ENCODE peak calls at places on chromosomes 12 and 14, in four cellular contexts. A is fibroblast of lung, P is brain microvascular endothelial cell, I is IMR-90. F is an unnamed sample.

GRCh38 chr12:47905313-47905730 is 528 bp upstream of the VDR start:
- DNase-seq in A (no peak), P (no peak), I (no peak), F (peak)

GRCh38 chr14:29528889-29529288 is 398.8 kb downstream of the PRKD1 start:
- DNase-seq in A (no peak), P (no peak), I (no peak), F (no peak)

GRCh38 chr14:72941286-72941985 is 15.2 kb downstream of the DCAF4 start:
- DNase-seq in A (no peak), P (no peak), I (no peak), F (no peak)

GRCh38 chr12:19018302-19018980 is 111.1 kb upstream of the PLEKHA5 start:
- DNase-seq in A (peak), P (peak), I (peak), F (peak)

GRCh38 chr12:12725956-12726542 is 8.9 kb downstream of the CDKN1B start:
- DNase-seq in A (no peak), P (no peak), I (no peak), F (no peak)

GRCh38 chr14:75831971-75832370 is 149.8 kb downstream of the TGFB3 start:
- DNase-seq in A (peak), P (peak), I (peak), F (peak)

GRCh38 chr14:65333926-65334687 is 78.4 kb upstream of the FUT8 start:
- DNase-seq in A (peak), P (peak), I (peak), F (no peak)

GRCh38 chr14:106657460-106657859 is 1131.1 kb downstream of the TMEM121 start:
- DNase-seq in A (no peak), P (no peak), I (no peak), F (no peak)

GRCh38 chr12:74111688-74112360 is 425.8 kb upstream of the ATXN7L3B start:
- DNase-seq in A (no peak), P (peak), I (no peak), F (no peak)

GRCh38 chr12:113072136-113072535 is 15.6 kb downstream of the DTX1 start:
- DNase-seq in A (no peak), P (no peak), I (no peak), F (no peak)

GRCh38 chr14:21039585-21040369 is 2.4 kb upstream of the RNASE7 start:
- DNase-seq in A (peak), P (peak), I (peak), F (peak)

GRCh38 chr14:35932659-35933159 is 106.6 kb downstream of the BRMS1L start:
- DNase-seq in A (no peak), P (no peak), I (no peak), F (no peak)

GRCh38 chr12:122793685-122794106 is 19.3 kb downstream of the CCDC62 start:
- DNase-seq in A (peak), P (peak), I (peak), F (peak)

GRCh38 chr12:88897723-88898122 is 317.5 kb upstream of the KITLG start:
- DNase-seq in A (peak), P (peak), I (peak), F (no peak)

GRCh38 chr14:28599191-28599590 is 167.4 kb upstream of the FOXG1 start:
- DNase-seq in A (no peak), P (no peak), I (no peak), F (no peak)

GRCh38 chr12:78431931-78432330 is 432.6 kb upstream of the SYT1 start:
- DNase-seq in A (peak), P (peak), I (peak), F (no peak)

GRCh38 chr12:103013741-103014140 is 56.3 kb downstream of the ASCL1 start:
- DNase-seq in A (no peak), P (no peak), I (no peak), F (no peak)

GRCh38 chr12:93578221-93578620 is 5.7 kb downstream of the SOCS2 start:
- DNase-seq in A (no peak), P (no peak), I (no peak), F (no peak)

GRCh38 chr12:51934080-51934479 is 17.4 kb upstream of the ACVR1B start:
- DNase-seq in A (no peak), P (no peak), I (no peak), F (no peak)

GRCh38 chr12:122318607-122319311 is 52.5 kb upstream of the VPS33A start:
- DNase-seq in A (peak), P (peak), I (peak), F (no peak)

GRCh38 chr14:67446371-67447032 is 34.5 kb upstream of the PLEK2 start:
- DNase-seq in A (no peak), P (no peak), I (no peak), F (no peak)

GRCh38 chr12:9066755-9067433 is 48.8 kb downstream of the A2M start:
- DNase-seq in A (no peak), P (no peak), I (no peak), F (peak)

GRCh38 chr12:53006810-53007742 is 820 bp downstream of the EIF4B start:
- DNase-seq in A (peak), P (peak), I (peak), F (peak)

GRCh38 chr12:16361142-16361783 is 13.8 kb downstream of the MGST1 start:
- DNase-seq in A (no peak), P (no peak), I (no peak), F (no peak)

GRCh38 chr12:131209082-131210070 is 255.7 kb downstream of the ADGRD1 start:
- DNase-seq in A (no peak), P (no peak), I (no peak), F (no peak)

GRCh38 chr14:76641541-76641940 is 119.7 kb upstream of the VASH1 start:
- DNase-seq in A (no peak), P (no peak), I (no peak), F (no peak)

GRCh38 chr12:65962921-65963883 is 138.9 kb downstream of the HMGA2 start:
- DNase-seq in A (no peak), P (no peak), I (no peak), F (no peak)

GRCh38 chr12:71160585-71160984 is 2.8 kb upstream of the TSPAN8 start:
- DNase-seq in A (no peak), P (no peak), I (no peak), F (peak)

GRCh38 chr12:125794401-125794800 is 729.2 kb downstream of the AACS start:
- DNase-seq in A (no peak), P (peak), I (no peak), F (peak)

GRCh38 chr14:20455355-20456300 is 602 bp downstream of the APEX1 start:
- DNase-seq in A (peak), P (peak), I (peak), F (peak)

GRCh38 chr12:81530352-81530751 is 228.8 kb downstream of the PPFIA2 start:
- DNase-seq in A (no peak), P (no peak), I (no peak), F (no peak)

GRCh38 chr12:79685068-79685467 is 5.7 kb downstream of the PAWR start:
- DNase-seq in A (peak), P (no peak), I (peak), F (peak)

GRCh38 chr12:65608319-65608916 is 215.9 kb upstream of the HMGA2 start:
- DNase-seq in A (no peak), P (peak), I (peak), F (peak)

GRCh38 chr12:41289461-41289860 is 101.3 kb downstream of the PDZRN4 start:
- DNase-seq in A (no peak), P (no peak), I (no peak), F (no peak)

GRCh38 chr12:77204055-77204454 is 138.7 kb upstream of the E2F7 start:
- DNase-seq in A (peak), P (peak), I (peak), F (no peak)

GRCh38 chr12:9064815-9065606 is 50.7 kb downstream of the A2M start:
- DNase-seq in A (peak), P (peak), I (no peak), F (peak)

GRCh38 chr12:87227157-87227556 is 802.0 kb downstream of the C12orf50 start:
- DNase-seq in A (peak), P (no peak), I (peak), F (no peak)

GRCh38 chr14:69887740-69888657 is 8.8 kb downstream of the SMOC1 start:
- DNase-seq in A (peak), P (peak), I (peak), F (no peak)

GRCh38 chr12:12265571-12266388 is 1.1 kb downstream of the LRP6 start:
- DNase-seq in A (peak), P (peak), I (peak), F (peak)

GRCh38 chr14:59629384-59630158 is 53.0 kb upstream of the CCDC175 start:
- DNase-seq in A (no peak), P (no peak), I (no peak), F (no peak)

GRCh38 chr14:59634617-59635016 is 58.0 kb upstream of the CCDC175 start:
- DNase-seq in A (no peak), P (no peak), I (no peak), F (no peak)

GRCh38 chr14:59631237-59631636 is 54.6 kb upstream of the CCDC175 start:
- DNase-seq in A (peak), P (no peak), I (no peak), F (peak)

GRCh38 chr14:59630281-59630963 is 53.8 kb upstream of the CCDC175 start:
- DNase-seq in A (no peak), P (no peak), I (no peak), F (peak)

DNA sequence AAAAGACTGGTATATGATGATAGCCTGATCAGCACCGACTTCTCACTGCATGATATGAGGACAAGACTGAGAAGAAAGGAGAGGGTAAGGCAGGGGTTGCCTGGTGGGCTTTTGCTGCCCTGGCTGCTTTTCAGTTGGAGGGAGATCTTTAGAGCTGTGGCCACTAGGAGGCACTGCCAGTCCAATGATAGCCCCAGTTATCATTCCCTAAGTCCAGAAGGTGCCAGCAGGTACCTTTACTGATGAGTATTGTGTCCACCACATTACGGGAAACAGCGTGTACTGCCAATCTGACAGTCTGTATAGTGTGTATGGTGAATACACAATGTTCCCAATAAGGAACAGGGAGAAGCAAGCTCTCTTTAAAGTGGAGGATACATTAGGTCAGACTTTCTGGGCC is 55.8 kb upstream of the CCDC175 start:
- DNase-seq in A (peak), P (peak), I (peak), F (peak)
- TF ChIP-seq CTCF in A (peak), P (peak), I (peak), F (no peak)

DNA sequence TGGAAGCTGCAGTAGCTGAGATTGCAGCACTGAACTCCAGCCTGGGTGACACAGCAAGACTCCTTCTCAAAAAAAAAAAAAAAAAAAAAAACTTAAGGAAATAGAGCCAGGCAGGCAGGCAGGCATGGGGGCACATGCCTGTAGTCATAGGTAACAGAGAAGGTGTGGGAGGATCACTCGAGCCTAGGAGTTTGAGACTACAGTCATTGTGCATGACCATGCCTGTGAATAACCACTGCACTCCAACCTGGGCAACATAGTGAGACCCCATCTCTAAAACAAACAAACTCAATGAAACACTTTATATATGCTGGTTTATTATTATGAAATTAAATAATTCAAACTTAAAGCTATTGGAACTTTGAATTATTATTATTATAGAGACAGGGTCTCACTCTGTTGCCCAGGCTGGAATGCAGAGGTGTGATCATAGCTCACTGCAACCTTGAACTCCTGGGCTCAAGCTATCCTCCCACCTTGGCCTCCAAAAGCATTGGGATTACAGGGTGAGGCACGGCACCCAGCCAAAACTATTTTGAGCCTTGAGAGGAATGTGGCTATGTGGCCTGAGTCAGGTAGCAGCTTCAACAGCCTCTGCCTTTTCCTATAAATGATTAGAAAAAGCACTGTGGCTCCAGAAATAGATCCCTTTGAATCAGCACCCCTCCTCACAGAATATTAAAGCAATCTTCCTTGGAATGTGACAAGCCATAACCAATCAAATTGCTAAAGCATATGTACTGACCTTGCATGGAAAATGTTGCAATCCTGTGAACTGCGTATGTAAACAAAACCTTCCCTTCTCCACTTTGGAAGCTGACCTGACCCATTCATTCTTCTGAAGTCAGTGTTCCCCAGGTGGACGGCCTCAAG is 34.7 kb upstream of the YY1 start:
- DNase-seq in A (peak), P (no peak), I (peak), F (peak)
- H3K27ac ChIP-seq in A (no peak), P (no peak), I (no peak), F (peak)

DNA sequence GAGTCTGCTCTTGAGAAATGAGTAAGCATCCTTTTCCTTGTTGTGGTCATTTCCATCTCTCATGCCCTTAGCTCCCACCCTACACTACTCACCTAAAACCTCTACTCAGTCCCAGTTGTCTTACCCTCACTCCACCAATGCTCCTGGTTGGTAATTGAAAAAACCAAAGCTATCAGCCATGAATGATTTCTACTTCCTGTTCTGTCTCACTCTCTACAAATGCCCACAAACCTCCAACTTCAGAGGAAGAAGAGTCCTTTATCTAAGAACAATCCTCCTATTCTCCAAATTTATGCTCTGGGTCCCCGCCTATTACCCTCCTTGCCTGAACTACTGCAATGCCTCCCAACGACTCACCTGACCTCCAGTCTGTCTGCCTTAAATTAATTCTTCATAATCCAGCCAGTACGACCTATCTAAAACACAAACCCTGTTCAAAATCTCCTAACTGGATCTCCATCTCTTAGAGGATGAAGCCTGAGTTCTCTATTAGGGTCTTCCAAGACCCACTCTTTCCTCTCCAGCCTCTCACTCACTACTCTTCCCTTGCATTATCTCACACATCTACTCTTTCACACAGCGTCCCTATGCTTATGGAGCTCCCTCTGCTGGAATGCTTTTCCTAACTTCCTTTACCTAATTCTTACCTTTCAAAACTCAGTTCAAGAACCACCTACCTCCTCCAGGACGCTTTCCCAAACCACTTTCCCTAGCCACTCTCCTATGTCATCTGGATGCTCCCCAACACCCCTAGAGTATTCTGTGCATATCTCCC is 2.2 kb downstream of the DHRS1 start:
- DNase-seq in A (peak), P (peak), I (peak), F (peak)
- TF ChIP-seq CTCF in A (peak), P (peak), I (peak), F (peak)

GRCh38 chr14:96309907-96310330 is 53.2 kb downstream of the ATG2B start:
- DNase-seq in A (peak), P (no peak), I (peak), F (no peak)
- H3K27ac ChIP-seq in A (no peak), P (no peak), I (no peak), F (no peak)

GRCh38 chr12:2759733-2760132 is 35.0 kb upstream of the FKBP4 start:
- DNase-seq in A (no peak), P (no peak), I (no peak), F (no peak)

GRCh38 chr12:2768224-2768961 is 26.4 kb upstream of the FKBP4 start:
- DNase-seq in A (no peak), P (no peak), I (no peak), F (no peak)

GRCh38 chr12:2765052-2765451 is 29.7 kb upstream of the FKBP4 start:
- DNase-seq in A (no peak), P (no peak), I (no peak), F (no peak)

GRCh38 chr12:2765608-2766007 is 29.2 kb upstream of the FKBP4 start:
- DNase-seq in A (no peak), P (no peak), I (no peak), F (no peak)

GRCh38 chr12:2764398-2764797 is 30.4 kb upstream of the FKBP4 start:
- DNase-seq in A (no peak), P (no peak), I (no peak), F (no peak)
- TF ChIP-seq CTCF in A (no peak), P (no peak), I (no peak), F (no peak)

F was measured in RWPE1.